ENCODE peak calls at places on chromosomes 6 and 20, in nine cellular contexts. O is sigmoid colon, H is body of pancreas, B is IMR-90, W is prostate gland, U is endothelial cell of umbilical vein, G is esophagus squamous epithelium, I is Peyer's patch, N is stomach. M is an unnamed sample.

GRCh38 chr6:134310206-134310605 is 7.7 kb downstream of the SGK1 start:
- DNase-seq in H (no peak), I (no peak), O (no peak), W (no peak), N (no peak), B (peak), G (no peak), U (no peak), M (no peak)

GRCh38 chr6:48111143-48111506 is at the start of gene PTCHD4:
- DNase-seq in W (peak), B (peak), O (no peak), N (no peak), I (no peak), U (peak), H (no peak), G (no peak), M (no peak)

GRCh38 chr6:134090591-134090990 is 38.2 kb upstream of the SLC2A12 start:
- DNase-seq in O (no peak), I (no peak), B (no peak), G (no peak), H (no peak), U (no peak), W (no peak), N (no peak), M (no peak)

GRCh38 chr6:20473518-20473917 is 60.7 kb upstream of the CDKAL1 start:
- DNase-seq in I (no peak), H (no peak), O (no peak), G (no peak), N (no peak), W (no peak), B (no peak), U (no peak), M (no peak)

GRCh38 chr6:136317023-136317649 is 27.5 kb upstream of the BCLAF1 start:
- DNase-seq in G (no peak), W (peak), B (peak), H (peak), O (no peak), U (peak), I (no peak), N (peak), M (peak)

GRCh38 chr6:108156180-108156937 is 9.5 kb upstream of the NR2E1 start:
- DNase-seq in W (peak), N (no peak), H (no peak), U (no peak), B (no peak), I (no peak), G (no peak), O (no peak), M (no peak)

GRCh38 chr6:30741789-30742315 is 635 bp downstream of the FLOT1 start:
- DNase-seq in H (no peak), G (no peak), N (no peak), U (peak), B (no peak), O (no peak), I (no peak), W (no peak), M (no peak)

GRCh38 chr6:151293621-151294020 is 53.9 kb downstream of the AKAP12 start:
- DNase-seq in H (no peak), U (no peak), O (no peak), G (no peak), W (no peak), I (no peak), B (no peak), N (no peak), M (no peak)

GRCh38 chr6:55299285-55299684 is 28.0 kb upstream of the GFRAL start:
- DNase-seq in U (no peak), N (no peak), B (no peak), O (no peak), G (no peak), H (no peak), W (peak), I (no peak), M (no peak)

GRCh38 chr20:2706688-2707352 is 14.2 kb downstream of the EBF4 start:
- DNase-seq in N (no peak), H (no peak), O (no peak), U (no peak), I (no peak), B (no peak), G (no peak), W (no peak), M (no peak)

GRCh38 chr6:147135211-147135672 is 69.0 kb upstream of the STXBP5 start:
- DNase-seq in U (no peak), O (no peak), B (peak), G (no peak), H (no peak), I (no peak), W (no peak), N (no peak), M (peak)

GRCh38 chr6:33172307-33173227 is 19.7 kb downstream of the COL11A2 start:
- DNase-seq in G (no peak), B (peak), N (no peak), W (peak), H (no peak), O (no peak), U (no peak), I (no peak), M (no peak)

GRCh38 chr6:39685486-39685826 is 39.8 kb downstream of the KIF6 start:
- DNase-seq in B (no peak), G (no peak), I (no peak), O (no peak), H (no peak), U (no peak), W (no peak), N (no peak), M (no peak)

GRCh38 chr6:137430954-137431353 is 63.2 kb downstream of the OLIG3 start:
- DNase-seq in U (no peak), O (no peak), N (no peak), I (peak), G (no peak), B (no peak), W (no peak), H (no peak), M (no peak)

GRCh38 chr6:100899202-100899601 is 18.1 kb upstream of the ASCC3 start:
- DNase-seq in G (no peak), I (no peak), U (no peak), H (no peak), B (no peak), W (no peak), O (no peak), N (no peak), M (no peak)

GRCh38 chr6:15827492-15828255 is 164.8 kb upstream of the DTNBP1 start:
- DNase-seq in W (no peak), U (no peak), G (no peak), I (no peak), B (no peak), N (no peak), H (no peak), O (no peak), M (no peak)

GRCh38 chr6:147508871-147509608 is 550 bp downstream of the SAMD5 start:
- DNase-seq in H (no peak), B (no peak), W (no peak), U (peak), O (no peak), G (no peak), I (no peak), N (no peak), M (no peak)

GRCh38 chr6:44508646-44509045 is 121.1 kb downstream of the CDC5L start:
- DNase-seq in N (no peak), G (no peak), U (no peak), I (no peak), H (no peak), W (no peak), O (no peak), B (peak), M (no peak)

GRCh38 chr6:44097782-44098317 is 29.4 kb downstream of the MRPL14 start:
- DNase-seq in O (no peak), B (no peak), G (no peak), W (no peak), N (no peak), I (no peak), H (no peak), U (no peak), M (no peak)

GRCh38 chr6:15408758-15409157 is 162.9 kb downstream of the JARID2 start:
- DNase-seq in B (no peak), H (no peak), W (no peak), N (no peak), G (no peak), U (no peak), I (no peak), O (no peak), M (no peak)

GRCh38 chr6:42279966-42280629 is 62.4 kb upstream of the MRPS10 start:
- DNase-seq in I (no peak), W (peak), U (peak), H (no peak), G (no peak), B (peak), N (peak), O (peak), M (no peak)

GRCh38 chr6:140040391-140040790 is 665.9 kb upstream of the CITED2 start:
- DNase-seq in I (no peak), O (no peak), H (no peak), U (no peak), N (no peak), W (no peak), G (no peak), B (peak), M (no peak)

GRCh38 chr6:137705166-137706064 is 161.6 kb upstream of the TNFAIP3 start:
- DNase-seq in I (peak), O (peak), B (peak), N (peak), W (peak), H (peak), G (no peak), U (peak), M (peak)

GRCh38 chr6:168309997-168310396 is 9.6 kb downstream of the DACT2 start:
- DNase-seq in O (no peak), H (no peak), N (no peak), B (no peak), G (no peak), W (no peak), I (no peak), U (no peak), M (no peak)

GRCh38 chr6:142907017-142907470 is 37.9 kb downstream of the HIVEP2 start:
- DNase-seq in I (no peak), U (no peak), B (no peak), G (no peak), H (no peak), W (no peak), O (no peak), N (no peak), M (peak)

GRCh38 chr6:58113960-58114359 is 796.5 kb downstream of the PRIM2 start:
- DNase-seq in B (no peak), H (no peak), U (no peak), I (no peak), W (no peak), N (no peak), G (no peak), O (no peak), M (no peak)

GRCh38 chr6:14674458-14674857 is 556.9 kb downstream of the CD83 start:
- DNase-seq in I (no peak), U (no peak), W (no peak), G (no peak), B (no peak), O (no peak), N (no peak), H (no peak), M (no peak)

GRCh38 chr6:142695016-142695415 is 250.0 kb downstream of the HIVEP2 start:
- DNase-seq in O (no peak), G (no peak), N (no peak), U (no peak), W (no peak), I (no peak), B (peak), H (no peak), M (no peak)

GRCh38 chr6:111487656-111488055 is 4.6 kb upstream of the REV3L start:
- DNase-seq in I (no peak), O (no peak), W (no peak), U (no peak), H (no peak), N (no peak), G (no peak), B (peak), M (no peak)

GRCh38 chr6:162856885-162857284 is 129.1 kb downstream of the PACRG start:
- DNase-seq in W (peak), G (no peak), I (no peak), H (peak), N (no peak), O (peak), B (peak), U (peak), M (no peak)

GRCh38 chr20:1718604-1719384 is 61.2 kb upstream of the SIRPG start:
- DNase-seq in W (no peak), I (no peak), N (no peak), O (peak), G (no peak), U (no peak), B (peak), H (no peak), M (no peak)

GRCh38 chr6:73722318-73723060 is 26.5 kb downstream of the CD109 start:
- DNase-seq in B (peak), G (no peak), W (no peak), H (no peak), U (peak), O (no peak), I (no peak), N (no peak), M (no peak)

GRCh38 chr20:62303049-62303326 is 191 bp downstream of the ADRM1 start:
- DNase-seq in I (no peak), B (no peak), U (no peak), G (no peak), O (no peak), W (no peak), H (no peak), N (no peak), M (no peak)

GRCh38 chr20:62300319-62300718 is 2.5 kb upstream of the ADRM1 start:
- DNase-seq in W (no peak), B (no peak), I (no peak), N (no peak), G (no peak), O (no peak), U (no peak), H (no peak), M (no peak)

GRCh38 chr20:62302341-62303048 is at the start of gene ADRM1:
- DNase-seq in I (peak), O (peak), G (peak), U (peak), W (peak), B (peak), N (peak), H (peak), M (peak)

GRCh38 chr20:62301111-62301668 is 1.6 kb upstream of the ADRM1 start:
- DNase-seq in H (no peak), B (no peak), G (no peak), I (no peak), N (no peak), W (no peak), O (no peak), U (no peak), M (no peak)

DNA sequence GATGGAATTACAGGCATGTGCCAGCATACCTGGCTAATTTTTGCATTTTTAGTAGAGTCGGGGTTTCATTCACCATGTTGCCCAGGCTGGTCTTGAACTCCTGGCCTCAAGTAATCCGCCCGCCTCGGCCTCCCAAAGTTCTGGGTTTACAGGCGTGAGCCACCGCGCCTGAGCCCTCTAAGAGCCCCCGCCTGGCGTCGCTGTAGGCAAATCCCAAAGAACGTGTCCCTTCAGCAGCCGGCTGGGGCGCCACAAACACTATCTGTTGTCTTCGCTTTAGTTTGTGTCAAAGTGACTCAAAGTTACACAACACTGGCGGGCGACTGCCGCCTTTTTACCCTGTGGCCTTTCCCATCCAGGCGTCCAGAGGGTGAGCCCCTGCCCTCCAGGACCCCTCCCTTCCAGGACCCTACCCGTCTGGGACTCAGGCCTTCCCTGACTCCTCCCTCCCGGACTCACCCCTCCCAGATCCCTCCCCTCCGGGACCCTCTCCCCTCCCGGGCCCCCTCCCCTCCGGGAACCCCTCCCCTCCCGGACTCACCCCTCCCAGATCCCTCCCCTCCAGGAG is 940 bp upstream of the ADRM1 start:
- DNase-seq in U (peak), G (peak), I (peak), B (peak), W (peak), O (peak), H (peak), N (peak), M (peak)
- TF ChIP-seq CTCF in U (peak), G (peak), I (peak), B (peak), W (peak), O (peak), H (peak), N (peak), M (peak)

GRCh38 chr20:34085544-34086040 is 26.5 kb downstream of the EIF2S2 start:
- DNase-seq in N (no peak), W (no peak), I (no peak), H (no peak), G (no peak), U (no peak), O (no peak), B (no peak), M (no peak)

GRCh38 chr20:34082232-34082887 is 29.7 kb downstream of the EIF2S2 start:
- DNase-seq in O (peak), G (no peak), I (no peak), N (no peak), W (no peak), H (no peak), B (no peak), U (no peak), M (no peak)

GRCh38 chr20:34084227-34084923 is 27.7 kb downstream of the EIF2S2 start:
- DNase-seq in B (no peak), G (no peak), O (peak), N (no peak), H (no peak), W (no peak), U (no peak), I (no peak), M (peak)

GRCh38 chr20:34083781-34084180 is 28.3 kb downstream of the EIF2S2 start:
- DNase-seq in I (no peak), H (no peak), O (no peak), W (no peak), N (no peak), G (no peak), U (no peak), B (no peak), M (no peak)

GRCh38 chr20:34083137-34083536 is 28.9 kb downstream of the EIF2S2 start:
- DNase-seq in I (no peak), H (peak), B (peak), U (peak), G (no peak), N (peak), O (peak), W (peak), M (peak)
- TF ChIP-seq POLR2A in I (no peak), H (no peak), B (no peak), U (no peak), G (no peak), N (no peak), O (no peak), W (no peak), M (no peak)

DNA sequence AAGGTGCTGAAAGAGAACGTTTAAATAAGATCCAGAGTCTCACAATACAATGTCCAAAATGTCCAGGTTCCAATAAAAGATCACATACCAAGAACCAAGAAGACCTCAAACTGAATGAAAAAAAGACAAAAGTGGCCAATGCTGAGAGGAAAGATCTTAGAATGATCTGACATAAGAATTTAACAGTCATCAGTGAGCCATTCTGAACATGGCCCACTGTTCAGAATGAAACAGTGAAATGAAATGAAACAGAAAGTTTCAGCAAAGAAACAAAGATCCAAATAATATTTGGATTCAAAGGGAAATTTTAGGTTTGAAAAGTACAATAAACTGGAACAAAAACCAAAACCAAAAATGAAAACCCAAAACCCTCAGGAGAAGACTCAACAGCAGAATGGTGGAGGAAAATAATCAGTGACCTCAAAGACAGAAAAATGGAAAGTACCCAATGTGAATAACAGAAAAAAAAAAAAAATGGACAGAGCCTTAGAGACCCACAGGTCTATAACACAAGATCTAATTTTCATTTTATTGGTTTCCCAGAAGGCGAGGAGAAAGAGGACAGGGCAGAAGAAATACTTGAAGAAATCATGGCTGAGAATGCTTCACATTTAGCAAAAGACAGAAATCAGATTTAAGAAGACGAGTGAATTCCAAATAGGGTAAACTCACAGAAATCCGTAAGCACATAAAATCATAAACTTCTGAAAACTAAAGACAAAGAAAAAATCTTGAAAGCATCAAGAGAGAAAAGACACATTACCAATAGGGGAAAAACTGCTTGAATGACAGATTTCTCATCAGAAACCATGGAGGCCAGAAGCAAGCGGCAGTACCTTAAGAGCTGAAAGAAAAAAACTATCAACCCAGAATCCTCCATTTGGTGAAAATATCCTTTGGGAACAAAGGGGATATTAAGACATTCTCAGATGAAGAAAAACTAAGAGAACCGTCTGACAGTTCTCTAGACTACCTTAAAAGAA is 66.3 kb upstream of the EMILIN3 start:
- DNase-seq in W (no peak), G (no peak), H (no peak), U (no peak), B (no peak), N (no peak), O (no peak), I (no peak), M (no peak)
- H3K27ac ChIP-seq in W (no peak), G (no peak), H (no peak), U (no peak), B (no peak), N (no peak), O (no peak), I (no peak), M (no peak)

GRCh38 chr20:46058656-46059281 is 29.8 kb downstream of the SLC12A5 start:
- DNase-seq in G (no peak), I (no peak), B (no peak), W (no peak), U (no peak), N (no peak), O (peak), H (no peak), M (no peak)

GRCh38 chr20:46060301-46060881 is 29.4 kb downstream of the NCOA5 start:
- DNase-seq in O (no peak), N (no peak), W (no peak), I (no peak), U (peak), H (no peak), B (no peak), G (no peak), M (no peak)

GRCh38 chr20:46056970-46057855 is 28.2 kb downstream of the SLC12A5 start:
- DNase-seq in I (no peak), B (peak), H (no peak), U (peak), O (peak), G (no peak), W (no peak), N (no peak), M (no peak)

GRCh38 chr20:46056027-46056833 is 27.2 kb downstream of the SLC12A5 start:
- DNase-seq in I (no peak), B (no peak), N (no peak), O (peak), H (no peak), W (no peak), G (no peak), U (no peak), M (no peak)

GRCh38 chr20:46057856-46058655 is 29.0 kb downstream of the SLC12A5 start:
- DNase-seq in I (peak), G (no peak), B (peak), W (no peak), N (peak), O (peak), H (peak), U (peak), M (peak)
- TF ChIP-seq CTCF in I (no peak), G (no peak), B (peak), W (no peak), N (peak), O (no peak), H (no peak), U (no peak), M (no peak)

GRCh38 chr6:160297310-160297709 is 38.7 kb upstream of the SLC22A2 start:
- DNase-seq in O (no peak), N (no peak), U (no peak), I (no peak), G (no peak), H (no peak), B (no peak), W (no peak), M (no peak)
- TF ChIP-seq POLR2A in O (no peak), N (no peak), U (no peak), I (no peak), G (no peak), H (no peak), B (no peak), W (no peak), M (no peak)

GRCh38 chr6:658244-658643 is 1.3 kb upstream of the HUS1B start:
- DNase-seq in G (no peak), I (no peak), H (no peak), U (no peak), B (peak), W (no peak), O (no peak), N (no peak), M (no peak)
- H3K27ac ChIP-seq in G (no peak), I (no peak), H (no peak), U (no peak), B (no peak), W (no peak), O (no peak), N (no peak), M (no peak)